ENCODE peak calls at places on chromosomes 5 and 9, in ten cellular contexts. M, Q, I, P, U, A, T, S, H and V are unnamed samples.

GRCh38 chr5:109922396-109922995 is 232.8 kb downstream of the MAN2A1 start:
- DNase-seq in M (no peak), Q (no peak), I (peak), P (no peak), U (no peak), A (no peak), T (no peak), S (no peak), H (no peak), V (no peak)

GRCh38 chr5:123033157-123033671 is 3.3 kb downstream of the PPIC start:
- DNase-seq in M (peak), Q (no peak), I (no peak), P (no peak), U (no peak), A (no peak), T (no peak), S (no peak), H (no peak), V (no peak)

GRCh38 chr5:53482717-53483638 is 2.5 kb downstream of the FST start:
- DNase-seq in M (peak), Q (peak), I (no peak), P (peak), U (peak), A (peak), T (no peak), S (peak), H (peak), V (peak)

GRCh38 chr5:96431376-96432244 is 1.4 kb downstream of the PCSK1 start:
- DNase-seq in M (peak), Q (no peak), I (no peak), P (no peak), U (peak), A (peak), T (no peak), S (peak), H (peak), V (no peak)

GRCh38 chr9:135790850-135791249 is 88.9 kb downstream of the KCNT1 start:
- DNase-seq in M (no peak), Q (no peak), I (no peak), P (no peak), U (no peak), A (no peak), T (no peak), S (no peak), H (no peak), V (no peak)

GRCh38 chr9:119898316-119898715 is 529.1 kb upstream of the BRINP1 start:
- DNase-seq in M (no peak), Q (no peak), I (no peak), P (no peak), U (no peak), A (no peak), T (no peak), S (no peak), H (no peak), V (no peak)

GRCh38 chr9:131701789-131702337 is 38.0 kb downstream of the RAPGEF1 start:
- DNase-seq in M (no peak), Q (no peak), I (no peak), P (no peak), U (no peak), A (peak), T (no peak), S (no peak), H (peak), V (no peak)

GRCh38 chr9:130199605-130200004 is 27.4 kb downstream of the NCS1 start:
- DNase-seq in M (peak), Q (no peak), I (no peak), P (no peak), U (peak), A (no peak), T (no peak), S (peak), H (peak), V (no peak)

GRCh38 chr5:103211858-103212500 is 46.6 kb upstream of the MACIR start:
- DNase-seq in M (no peak), Q (no peak), I (no peak), P (no peak), U (no peak), A (no peak), T (no peak), S (peak), H (no peak), V (no peak)

GRCh38 chr5:134119720-134120119 is 5.2 kb downstream of the TCF7 start:
- DNase-seq in M (no peak), Q (no peak), I (no peak), P (no peak), U (no peak), A (no peak), T (no peak), S (no peak), H (no peak), V (no peak)

GRCh38 chr9:128895556-128895955 is 13.6 kb downstream of the LRRC8A start:
- DNase-seq in M (no peak), Q (no peak), I (no peak), P (no peak), U (no peak), A (peak), T (no peak), S (no peak), H (peak), V (no peak)

GRCh38 chr5:113331201-113331551 is 103.6 kb downstream of the TSSK1B start:
- DNase-seq in M (no peak), Q (no peak), I (no peak), P (no peak), U (peak), A (no peak), T (no peak), S (peak), H (no peak), V (no peak)

GRCh38 chr5:157116483-157116954 is 7.7 kb upstream of the HAVCR2 start:
- DNase-seq in M (no peak), Q (no peak), I (no peak), P (no peak), U (no peak), A (no peak), T (no peak), S (no peak), H (no peak), V (no peak)

GRCh38 chr9:82404484-82405280 is 416.1 kb downstream of the SPATA31D1 start:
- DNase-seq in M (no peak), Q (no peak), I (no peak), P (no peak), U (peak), A (no peak), T (no peak), S (peak), H (peak), V (no peak)

GRCh38 chr5:78984611-78985406 is at the start of gene ARSB:
- DNase-seq in M (peak), Q (peak), I (peak), P (peak), U (peak), A (peak), T (peak), S (peak), H (peak), V (peak)

GRCh38 chr5:157167219-157167621 is 1.2 kb upstream of the GARIN3 start:
- DNase-seq in M (no peak), Q (no peak), I (no peak), P (no peak), U (peak), A (no peak), T (no peak), S (peak), H (peak), V (no peak)

GRCh38 chr5:77843570-77844407 is 67.7 kb upstream of the TBCA start:
- DNase-seq in M (no peak), Q (no peak), I (no peak), P (no peak), U (peak), A (peak), T (no peak), S (no peak), H (no peak), V (no peak)

GRCh38 chr5:67004730-67005350 is 191.8 kb downstream of the CD180 start:
- DNase-seq in M (no peak), Q (no peak), I (no peak), P (no peak), U (no peak), A (peak), T (no peak), S (no peak), H (no peak), V (no peak)

GRCh38 chr9:127662617-127663016 is 44.2 kb upstream of the CFAP157 start:
- DNase-seq in M (no peak), Q (no peak), I (no peak), P (no peak), U (no peak), A (no peak), T (no peak), S (no peak), H (no peak), V (no peak)

GRCh38 chr9:131727184-131727785 is 12.6 kb downstream of the RAPGEF1 start:
- DNase-seq in M (peak), Q (no peak), I (no peak), P (no peak), U (peak), A (no peak), T (no peak), S (no peak), H (peak), V (no peak)

GRCh38 chr5:75566710-75567309 is 44.4 kb upstream of the ANKDD1B start:
- DNase-seq in M (peak), Q (no peak), I (no peak), P (no peak), U (peak), A (no peak), T (no peak), S (peak), H (peak), V (no peak)

GRCh38 chr9:124291801-124292396 is 34.1 kb downstream of the NEK6 start:
- DNase-seq in M (no peak), Q (no peak), I (no peak), P (peak), U (no peak), A (no peak), T (no peak), S (no peak), H (no peak), V (no peak)

GRCh38 chr9:10268500-10269485 is 344.0 kb downstream of the PTPRD start:
- DNase-seq in M (peak), Q (no peak), I (no peak), P (no peak), U (peak), A (peak), T (no peak), S (peak), H (peak), V (peak)
- TF ChIP-seq CTCF in M (peak), Q (peak), I (no peak), P (peak), U (peak), A (peak), T (peak), S (no peak), H (peak), V (peak)

GRCh38 chr9:113654605-113655193 is 191.2 kb downstream of the RGS3 start:
- DNase-seq in M (no peak), Q (no peak), I (no peak), P (peak), U (peak), A (no peak), T (no peak), S (peak), H (no peak), V (no peak)

GRCh38 chr9:113651896-113652295 is 188.4 kb downstream of the RGS3 start:
- DNase-seq in M (no peak), Q (no peak), I (no peak), P (no peak), U (no peak), A (no peak), T (no peak), S (no peak), H (no peak), V (no peak)

GRCh38 chr9:113652355-113653152 is 189.0 kb downstream of the RGS3 start:
- DNase-seq in M (no peak), Q (no peak), I (no peak), P (no peak), U (no peak), A (no peak), T (no peak), S (no peak), H (no peak), V (no peak)

GRCh38 chr9:113656771-113657670 is 193.5 kb downstream of the RGS3 start:
- DNase-seq in M (no peak), Q (no peak), I (no peak), P (no peak), U (no peak), A (peak), T (no peak), S (no peak), H (no peak), V (no peak)

DNA sequence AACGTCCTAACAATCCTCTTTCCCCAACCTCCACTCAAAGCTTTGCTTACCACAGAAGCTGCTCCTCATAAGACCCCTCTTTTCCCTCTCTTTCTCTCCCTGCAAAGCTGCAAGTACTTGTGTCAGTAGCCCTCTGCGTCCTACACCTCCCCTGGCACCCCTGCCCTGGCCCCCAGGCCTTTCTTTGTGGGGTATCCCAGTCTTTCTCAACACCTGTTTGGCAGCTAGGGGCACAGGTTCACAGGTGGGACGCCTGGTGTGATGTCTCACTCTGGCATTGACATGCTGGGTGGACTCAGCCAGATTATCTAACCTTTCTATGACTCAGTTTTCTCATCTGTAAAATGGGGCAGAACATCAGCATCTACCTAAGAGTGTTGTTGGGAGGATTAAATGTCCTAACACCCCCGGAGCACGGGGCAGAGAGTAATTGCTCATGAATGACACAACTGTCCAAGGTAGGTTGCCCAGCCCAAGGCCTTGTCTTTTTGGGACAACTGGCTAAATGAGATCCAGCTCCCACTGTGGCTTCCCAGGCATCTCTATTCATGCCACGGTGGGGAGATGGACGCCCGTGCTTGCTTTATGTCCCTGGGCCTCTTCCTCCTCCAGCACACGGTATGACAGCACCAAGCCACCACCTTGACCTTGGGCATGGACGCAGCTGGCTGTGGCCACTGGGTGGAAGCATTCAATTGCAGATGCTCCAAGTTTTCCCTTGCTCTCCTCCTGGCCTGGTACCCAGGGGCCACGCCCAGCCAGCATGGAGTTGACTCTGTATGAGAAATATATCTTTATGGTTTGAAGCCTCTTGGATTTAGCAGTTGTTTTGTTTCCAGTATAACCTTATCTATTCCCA is 190.4 kb downstream of the RGS3 start:
- DNase-seq in M (no peak), Q (no peak), I (no peak), P (no peak), U (no peak), A (no peak), T (no peak), S (no peak), H (no peak), V (no peak)
- TF ChIP-seq CTCF in M (no peak), Q (no peak), I (no peak), P (no peak), U (no peak), A (no peak), T (no peak), S (no peak), H (no peak), V (no peak)

GRCh38 chr9:37650873-37651768 is at the start of gene FRMPD1:
- DNase-seq in M (peak), Q (peak), I (peak), P (peak), U (peak), A (peak), T (no peak), S (peak), H (peak), V (peak)
- TF ChIP-seq CTCF in M (peak), Q (no peak), I (no peak), P (no peak), U (no peak), A (no peak), T (no peak), S (no peak), H (no peak), V (no peak)

GRCh38 chr5:308672-309271 is 12.7 kb upstream of the AHRR start:
- DNase-seq in M (peak), Q (no peak), I (no peak), P (no peak), U (peak), A (peak), T (no peak), S (peak), H (peak), V (no peak)
- TF ChIP-seq CTCF in M (peak), Q (no peak), I (no peak), P (peak), U (peak), A (no peak), T (peak), S (peak), H (peak), V (peak)

GRCh38 chr5:62588668-62589067 is 10.0 kb downstream of the LRRC70 start:
- DNase-seq in M (no peak), Q (no peak), I (no peak), P (no peak), U (no peak), A (no peak), T (no peak), S (no peak), H (no peak), V (no peak)

GRCh38 chr5:62592558-62592957 is 13.9 kb downstream of the LRRC70 start:
- DNase-seq in M (no peak), Q (no peak), I (no peak), P (no peak), U (peak), A (no peak), T (no peak), S (no peak), H (no peak), V (no peak)

GRCh38 chr5:62587737-62588136 is 9.1 kb downstream of the LRRC70 start:
- DNase-seq in M (no peak), Q (no peak), I (no peak), P (no peak), U (peak), A (no peak), T (no peak), S (peak), H (no peak), V (no peak)

GRCh38 chr5:62590396-62590795 is 11.8 kb downstream of the LRRC70 start:
- DNase-seq in M (no peak), Q (no peak), I (no peak), P (no peak), U (no peak), A (no peak), T (no peak), S (no peak), H (no peak), V (no peak)

GRCh38 chr5:62589504-62589903 is 10.9 kb downstream of the LRRC70 start:
- DNase-seq in M (no peak), Q (no peak), I (no peak), P (no peak), U (no peak), A (no peak), T (no peak), S (no peak), H (no peak), V (no peak)
- TF ChIP-seq CTCF in M (no peak), Q (no peak), I (no peak), P (no peak), U (no peak), A (peak), T (no peak), S (no peak), H (no peak), V (no peak)

GRCh38 chr5:179805529-179806249 is 977 bp downstream of the MGAT4B start:
- DNase-seq in M (peak), Q (peak), I (peak), P (no peak), U (no peak), A (peak), T (no peak), S (peak), H (no peak), V (no peak)
- TF ChIP-seq CTCF in M (no peak), Q (no peak), I (no peak), P (no peak), U (no peak), A (no peak), T (no peak), S (no peak), H (no peak), V (no peak)

DNA sequence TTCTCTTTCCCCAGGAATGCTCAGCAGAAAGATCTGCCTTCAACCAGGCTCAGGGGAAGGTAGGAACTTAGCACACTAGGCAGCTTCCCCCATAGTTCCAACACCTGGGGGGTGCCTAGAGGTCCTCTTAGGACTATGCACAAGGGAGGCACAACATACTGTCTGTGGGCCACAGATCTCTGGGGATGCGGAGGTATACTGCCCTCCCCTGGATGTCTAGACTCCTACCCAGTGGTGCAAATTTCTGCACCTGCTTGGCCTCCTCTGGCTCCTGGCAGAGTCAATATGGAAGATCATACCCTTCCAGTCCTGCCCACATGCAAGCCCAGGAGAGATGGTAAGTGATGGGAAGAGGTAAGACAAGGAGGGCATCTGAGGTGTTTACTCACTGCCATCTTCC is 247.5 kb upstream of the DAPK1 start:
- DNase-seq in M (no peak), Q (no peak), I (no peak), P (no peak), U (no peak), A (peak), T (no peak), S (no peak), H (no peak), V (no peak)
- TF ChIP-seq CTCF in M (no peak), Q (no peak), I (no peak), P (no peak), U (no peak), A (peak), T (no peak), S (no peak), H (no peak), V (no peak)

GRCh38 chr5:149904977-149905376 is 39.6 kb downstream of the PDE6A start:
- DNase-seq in M (no peak), Q (no peak), I (no peak), P (no peak), U (no peak), A (no peak), T (no peak), S (no peak), H (no peak), V (no peak)
- TF ChIP-seq CTCF in M (no peak), Q (no peak), I (no peak), P (no peak), U (no peak), A (peak), T (no peak), S (no peak), H (peak), V (no peak)

GRCh38 chr9:137096785-137097546 is 10.2 kb downstream of the MAN1B1 start:
- DNase-seq in M (no peak), Q (no peak), I (no peak), P (no peak), U (no peak), A (no peak), T (no peak), S (no peak), H (no peak), V (no peak)

GRCh38 chr9:137099231-137099630 is 12.4 kb downstream of the MAN1B1 start:
- DNase-seq in M (no peak), Q (no peak), I (no peak), P (no peak), U (no peak), A (no peak), T (no peak), S (no peak), H (no peak), V (no peak)

GRCh38 chr9:137097761-137098462 is 11.1 kb downstream of the MAN1B1 start:
- DNase-seq in M (no peak), Q (no peak), I (no peak), P (no peak), U (no peak), A (no peak), T (no peak), S (no peak), H (no peak), V (no peak)

GRCh38 chr9:137095664-137096517 is 9.1 kb downstream of the MAN1B1 start:
- DNase-seq in M (no peak), Q (no peak), I (peak), P (no peak), U (no peak), A (peak), T (no peak), S (no peak), H (no peak), V (no peak)
- TF ChIP-seq CTCF in M (no peak), Q (no peak), I (peak), P (no peak), U (no peak), A (peak), T (peak), S (no peak), H (peak), V (no peak)